ENCODE peak calls at places on chromosome 9, in seven cellular contexts. Z, A, D, M, H, I and S are unnamed samples.
A peak's percentile ranks its signal among the peaks of the same experiment; 100 is the strongest.

GRCh38 chr9:122320346-122320995 is 50.4 kb upstream of the PTGS1 start:
- DNase-seq in D (no peak), A (no peak), M (no peak), Z (no peak), H (no peak), I (no peak), S (no peak)

GRCh38 chr9:98995059-98995665 is 51.5 kb downstream of the COL15A1 start:
- DNase-seq in M (no peak), I (peak; percentile 59), Z (no peak), A (no peak), H (no peak), D (no peak), S (no peak)

GRCh38 chr9:96514108-96514824 is 64.3 kb downstream of the HABP4 start:
- DNase-seq in I (peak; percentile 74), M (no peak), D (no peak), Z (no peak), H (no peak), A (peak; percentile 73), S (no peak)

GRCh38 chr9:33187519-33188218 is 20.5 kb upstream of the B4GALT1 start:
- DNase-seq in A (peak; percentile 79), I (peak; percentile 59), D (no peak), Z (no peak), H (no peak), M (no peak), S (no peak)

GRCh38 chr9:93112116-93112863 is 16.3 kb downstream of the CARD19 start:
- DNase-seq in H (no peak), I (no peak), Z (no peak), M (no peak), D (no peak), A (no peak), S (peak; percentile 18)

GRCh38 chr9:110260911-110261310 is 4.6 kb upstream of the TXN start:
- DNase-seq in M (no peak), Z (no peak), H (no peak), D (no peak), I (no peak), A (no peak), S (no peak)

GRCh38 chr9:93080406-93080805 is 15.6 kb upstream of the CARD19 start:
- DNase-seq in A (no peak), D (no peak), Z (no peak), M (no peak), H (no peak), I (no peak), S (no peak)

GRCh38 chr9:34663296-34663590 is 786 bp upstream of the CCL27 start:
- DNase-seq in I (no peak), H (peak; percentile 11), D (no peak), Z (no peak), M (no peak), A (no peak), S (no peak)

GRCh38 chr9:116717150-116717549 is 30.0 kb downstream of the TRIM32 start:
- DNase-seq in M (no peak), I (peak; percentile 40), Z (no peak), H (no peak), D (no peak), A (no peak), S (no peak)

GRCh38 chr9:17216011-17216410 is 81.2 kb downstream of the CNTLN start:
- DNase-seq in M (no peak), A (no peak), Z (no peak), D (no peak), H (no peak), I (no peak), S (no peak)

GRCh38 chr9:124371183-124371582 is 44.1 kb downstream of the PSMB7 start:
- DNase-seq in D (no peak), A (peak; percentile 53), Z (peak; percentile 82), I (peak; percentile 69), H (no peak), M (no peak), S (no peak)

GRCh38 chr9:72894342-72894741 is 58.5 kb downstream of the ALDH1A1 start:
- DNase-seq in A (peak; percentile 4), Z (no peak), H (no peak), M (no peak), I (peak; percentile 41), D (no peak), S (no peak)

GRCh38 chr9:92506184-92506857 is 24.0 kb upstream of the ASPN start:
- DNase-seq in M (no peak), I (peak; percentile 95), A (peak; percentile 95), H (no peak), D (no peak), Z (no peak), S (no peak)

GRCh38 chr9:136326777-136327312 is 494 bp upstream of the GPSM1 start:
- DNase-seq in Z (no peak), D (no peak), I (no peak), H (no peak), M (no peak), A (no peak), S (no peak)

GRCh38 chr9:116318463-116319271 is 165.1 kb downstream of the PAPPA start:
- DNase-seq in I (peak; percentile 72), A (peak; percentile 84), D (no peak), Z (no peak), M (no peak), H (no peak), S (no peak)

GRCh38 chr9:71349218-71349617 is 227.8 kb upstream of the TRPM3 start:
- DNase-seq in M (no peak), I (peak; percentile 84), H (no peak), A (peak; percentile 49), Z (no peak), D (no peak), S (no peak)

GRCh38 chr9:38681747-38682227 is 38.1 kb downstream of the FAM240B start:
- DNase-seq in M (no peak), D (no peak), I (peak; percentile 87), A (peak; percentile 24), H (no peak), Z (no peak), S (no peak)

GRCh38 chr9:90188656-90189055 is 454.0 kb downstream of the DIRAS2 start:
- DNase-seq in H (no peak), A (no peak), M (no peak), I (no peak), D (no peak), Z (no peak), S (no peak)

GRCh38 chr9:79461735-79462134 is 110.0 kb upstream of the TLE4 start:
- DNase-seq in Z (no peak), M (no peak), H (no peak), A (no peak), D (no peak), I (no peak), S (no peak)

GRCh38 chr9:86827893-86828292 is 119.4 kb downstream of the GAS1 start:
- DNase-seq in A (no peak), Z (no peak), D (no peak), I (no peak), M (no peak), H (no peak), S (no peak)

GRCh38 chr9:3992924-3993323 is 306.9 kb downstream of the GLIS3 start:
- DNase-seq in A (peak; percentile 68), M (no peak), Z (no peak), I (peak; percentile 68), D (no peak), H (no peak), S (no peak)

GRCh38 chr9:117411547-117411946 is 3.3 kb downstream of the ASTN2 start:
- DNase-seq in D (peak; percentile 57), M (no peak), A (peak; percentile 6), Z (no peak), H (no peak), I (peak; percentile 12), S (no peak)

GRCh38 chr9:109335121-109335520 is 14.3 kb upstream of the EPB41L4B start:
- DNase-seq in A (no peak), I (no peak), M (no peak), H (no peak), D (no peak), Z (no peak), S (no peak)